ENCODE peak calls at places on chromosomes 13 and 19, in four cellular contexts. B is heart left ventricle, O is aorta, D is IMR-90. L is an unnamed sample.

GRCh38 chr19:22523940-22524339 is 101.8 kb upstream of the ZNF98 start:
- DNase-seq in O (no peak), B (no peak), D (no peak), L (no peak)

GRCh38 chr19:55354698-55355212 is at the start of gene COX6B2:
- DNase-seq in D (no peak), B (no peak), O (no peak), L (no peak)

GRCh38 chr19:710767-711166 is 2.0 kb downstream of the PALM start:
- DNase-seq in B (no peak), D (no peak), O (no peak), L (no peak)

GRCh38 chr13:49855930-49856329 is 63.4 kb upstream of the KPNA3 start:
- DNase-seq in B (no peak), D (no peak), O (no peak), L (no peak)

GRCh38 chr19:48611872-48612271 is 3.0 kb downstream of the FAM83E start:
- DNase-seq in B (no peak), O (no peak), D (no peak), L (no peak)

GRCh38 chr13:32383836-32384618 is 43.9 kb downstream of the N4BP2L1 start:
- DNase-seq in B (no peak), O (no peak), D (no peak), L (no peak)

GRCh38 chr13:49253997-49254396 is 6.3 kb downstream of the CDADC1 start:
- DNase-seq in B (no peak), D (no peak), O (no peak), L (no peak)

GRCh38 chr13:106612688-106613087 is 44.8 kb upstream of the ARGLU1 start:
- DNase-seq in D (peak; percentile 59), B (peak; percentile 32), O (peak; percentile 63), L (peak; percentile 89)

GRCh38 chr13:106382569-106382968 is 152.9 kb downstream of the EFNB2 start:
- DNase-seq in B (no peak), D (no peak), O (no peak), L (no peak)

GRCh38 chr19:428144-428543 is 19.2 kb upstream of the C2CD4C start:
- DNase-seq in B (no peak), D (no peak), O (no peak), L (no peak)

GRCh38 chr19:2176336-2176994 is 12.7 kb downstream of the DOT1L start:
- DNase-seq in B (no peak), D (no peak), O (no peak), L (no peak)

GRCh38 chr13:40772765-40773473 is 1.9 kb upstream of the MRPS31 start:
- DNase-seq in D (no peak), B (no peak), O (no peak), L (no peak)

GRCh38 chr13:97367016-97367415 is 67.0 kb upstream of the RAP2A start:
- DNase-seq in O (no peak), D (peak; percentile 65), B (no peak), L (no peak)

GRCh38 chr19:47790398-47790814 is 11.9 kb downstream of the SELENOW start:
- DNase-seq in D (peak; percentile 59), B (peak; percentile 79), O (peak; percentile 85), L (peak; percentile 89)

GRCh38 chr19:12689581-12690216 is 1.9 kb downstream of the GNG14 start:
- DNase-seq in D (no peak), B (no peak), O (no peak), L (no peak)

GRCh38 chr19:10114651-10115391 is 3.3 kb downstream of the P2RY11 start:
- DNase-seq in B (no peak), D (no peak), O (peak; percentile 50), L (no peak)

GRCh38 chr13:42110410-42111155 is 62.1 kb downstream of the DGKH start:
- DNase-seq in B (no peak), O (no peak), D (peak; percentile 82), L (no peak)

GRCh38 chr19:55640577-55641375 is at the start of gene ZNF580:
- DNase-seq in D (peak; percentile 78), B (peak; percentile 76), O (peak; percentile 78), L (peak; percentile 83)

GRCh38 chr13:103663996-103664395 is 597.8 kb upstream of the SLC10A2 start:
- DNase-seq in D (no peak), O (no peak), B (no peak), L (no peak)

GRCh38 chr19:18415177-18415867 is 3.9 kb upstream of the SSBP4 start:
- DNase-seq in D (peak; percentile 66), B (peak; percentile 90), O (peak; percentile 89), L (peak; percentile 92)

GRCh38 chr13:110276553-110276950 is 30.4 kb downstream of the COL4A1 start:
- DNase-seq in O (no peak), D (no peak), B (peak; percentile 14), L (no peak)

GRCh38 chr19:48872884-48873475 is 759 bp downstream of the PPP1R15A start:
- DNase-seq in O (peak; percentile 92), D (peak; percentile 94), B (peak; percentile 91), L (peak; percentile 95)

GRCh38 chr13:78593652-78594494 is 9.5 kb downstream of the POU4F1 start:
- DNase-seq in B (no peak), O (no peak), D (no peak), L (no peak)

GRCh38 chr19:11387154-11388034 is 3.3 kb upstream of the EPOR start:
- DNase-seq in B (no peak), D (no peak), O (no peak), L (no peak)

GRCh38 chr19:720691-721160 is 12.0 kb downstream of the PALM start:
- DNase-seq in O (no peak), B (no peak), D (no peak), L (no peak)

GRCh38 chr19:4316940-4317339 is 12.5 kb downstream of the FSD1 start:
- DNase-seq in O (no peak), B (no peak), D (no peak), L (no peak)

GRCh38 chr19:5339950-5340636 is 519 bp downstream of the PTPRS start:
- DNase-seq in D (no peak), O (no peak), B (no peak), L (no peak)

GRCh38 chr13:79913141-79913827 is 427.6 kb downstream of the SPRY2 start:
- DNase-seq in D (no peak), O (no peak), B (no peak), L (no peak)

GRCh38 chr13:50421457-50422130 is 406.4 kb downstream of the KCNRG start:
- DNase-seq in D (peak; percentile 38), B (no peak), O (no peak), L (no peak)

GRCh38 chr13:26599885-26600284 is 42.4 kb downstream of the WASF3 start:
- DNase-seq in O (no peak), D (no peak), B (no peak), L (no peak)

GRCh38 chr13:20006206-20006605 is 47.7 kb downstream of the ZMYM2 start:
- DNase-seq in O (no peak), B (no peak), D (peak; percentile 81), L (no peak)

GRCh38 chr13:73708393-73708985 is 425.7 kb downstream of the KLF12 start:
- DNase-seq in O (no peak), D (peak; percentile 71), B (no peak), L (no peak)

GRCh38 chr19:13155472-13156284 is 5.5 kb downstream of the IER2 start:
- DNase-seq in B (peak; percentile 90), D (peak; percentile 76), O (peak; percentile 89), L (peak; percentile 91)

GRCh38 chr13:21089827-21090226 is 28.4 kb upstream of the LATS2 start:
- DNase-seq in D (no peak), B (no peak), O (no peak), L (no peak)
- H3K27ac ChIP-seq in D (no peak overlapping the region), B (no peak overlapping the region), O (no peak overlapping the region), L (no peak overlapping the region)

GRCh38 chr13:30864352-30865130 is 41.5 kb upstream of the MEDAG start:
- DNase-seq in B (no peak), O (no peak), D (peak; percentile 98), L (no peak)

GRCh38 chr13:30862707-30863106 is 43.4 kb upstream of the MEDAG start:
- DNase-seq in O (peak; percentile 87), B (no peak), D (no peak), L (peak; percentile 85)

GRCh38 chr13:30861836-30862467 is 44.1 kb upstream of the MEDAG start:
- DNase-seq in D (no peak), O (no peak), B (no peak), L (no peak)

GRCh38 chr13:30863796-30864195 is 42.3 kb upstream of the MEDAG start:
- DNase-seq in D (no peak), O (no peak), B (no peak), L (no peak)

DNA sequence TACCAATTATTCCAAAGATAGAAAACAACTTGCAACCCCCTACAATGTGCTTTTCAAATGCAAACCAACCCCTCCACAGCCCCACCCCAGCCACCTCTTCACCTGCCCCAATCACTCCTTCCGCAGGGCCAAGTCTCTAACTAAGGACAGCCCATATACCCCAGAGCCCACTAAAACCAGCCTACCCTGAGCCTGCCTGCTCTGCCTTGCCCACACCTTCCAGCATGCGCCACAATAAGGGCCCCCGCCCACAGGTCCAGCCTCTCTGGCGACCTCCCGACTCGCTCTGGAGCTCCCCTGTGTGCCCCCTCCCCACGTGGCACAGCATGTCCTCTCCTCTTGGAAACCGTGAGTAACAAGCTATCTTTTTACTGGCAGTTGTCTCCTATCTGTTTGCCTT is 42.8 kb upstream of the MEDAG start:
- DNase-seq in O (no peak), D (no peak), B (no peak), L (no peak)
- H3K4me1 ChIP-seq in O (peaks cover 2% of the 10 kb centered on the region), D (peaks cover 34% of the 10 kb centered on the region), B (peaks cover 14% of the 10 kb centered on the region), L (no peaks in the 10 kb centered on the region)

GRCh38 chr19:45901432-45901903 is 945 bp downstream of the MYPOP start:
- DNase-seq in B (peak; percentile 36), D (peak; percentile 42), O (peak; percentile 76), L (peak; percentile 82)
- H3K27ac ChIP-seq in B (no peak overlapping the region), D (no peak overlapping the region), O (no peak overlapping the region), L (peak overlapping the region; percentile 84)

DNA sequence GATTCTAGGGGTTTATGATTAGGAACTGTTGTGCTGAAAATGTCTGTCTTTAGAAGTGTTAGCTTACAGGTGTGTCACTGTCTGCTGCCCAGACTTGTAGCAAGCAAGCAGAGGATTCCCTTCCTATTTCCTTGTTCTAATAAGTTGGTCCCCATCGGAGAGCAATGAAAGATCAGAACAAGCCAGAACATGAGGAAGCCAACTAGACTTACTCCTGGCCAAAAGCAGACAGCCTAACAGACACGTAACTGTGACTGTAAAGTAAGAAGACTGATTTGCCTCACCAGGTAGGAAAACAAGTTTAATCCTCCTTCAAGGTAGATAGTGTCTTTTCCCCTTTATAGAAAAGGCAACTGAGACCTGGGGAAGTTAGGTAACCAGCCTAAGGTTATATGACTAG is 12.5 kb downstream of the POLR1D start:
- DNase-seq in B (no peak), D (no peak), O (no peak), L (no peak)
- H3K4me1 ChIP-seq in B (peaks cover 23% of the 10 kb centered on the region), D (peaks cover 3% of the 10 kb centered on the region), O (no peaks in the 10 kb centered on the region), L (peaks cover 46% of the 10 kb centered on the region)

GRCh38 chr13:87035538-87035937 is 635.6 kb upstream of the SLITRK5 start:
- DNase-seq in D (no peak), O (no peak), B (no peak), L (no peak)
- H3K27ac ChIP-seq in D (no peak overlapping the region), O (no peak overlapping the region), B (no peak overlapping the region), L (no peak overlapping the region)